ENCODE peak calls at places on chromosome 14, in six cellular contexts. N, J, Z, K, X and E are unnamed samples.

GRCh38 chr14:65976771-65977170 is 509.4 kb upstream of the CCDC196 start:
- DNase-seq in N (no peak), J (no peak), Z (no peak), K (no peak), X (no peak), E (no peak)

GRCh38 chr14:58816416-58817115 is 178.8 kb downstream of the DACT1 start:
- DNase-seq in N (no peak), J (no peak), Z (no peak), K (no peak), X (no peak), E (no peak)

GRCh38 chr14:74474376-74474775 is 18.7 kb downstream of the NPC2 start:
- DNase-seq in N (no peak), J (no peak), Z (no peak), K (no peak), X (no peak), E (no peak)

GRCh38 chr14:92783813-92784431 is 10.2 kb upstream of the GOLGA5 start:
- DNase-seq in N (no peak), J (peak), Z (no peak), K (peak), X (peak), E (peak)

GRCh38 chr14:105838591-105839424 is 312.4 kb downstream of the TMEM121 start:
- DNase-seq in N (no peak), J (no peak), Z (peak), K (no peak), X (no peak), E (no peak)

GRCh38 chr14:77175843-77176242 is 5.8 kb upstream of the TMEM63C start:
- DNase-seq in N (no peak), J (no peak), Z (no peak), K (no peak), X (no peak), E (no peak)

GRCh38 chr14:61051046-61051445 is 70.0 kb downstream of the SLC38A6 start:
- DNase-seq in N (no peak), J (peak), Z (no peak), K (no peak), X (no peak), E (no peak)

GRCh38 chr14:92963301-92964123 is 40.6 kb downstream of the CHGA start:
- DNase-seq in N (no peak), J (no peak), Z (peak), K (no peak), X (no peak), E (no peak)

GRCh38 chr14:80278293-80279037 is 67.2 kb upstream of the DIO2 start:
- DNase-seq in N (no peak), J (no peak), Z (no peak), K (no peak), X (no peak), E (no peak)

GRCh38 chr14:69299286-69300035 is 39.5 kb downstream of the GALNT16 start:
- DNase-seq in N (no peak), J (no peak), Z (peak), K (no peak), X (no peak), E (no peak)

GRCh38 chr14:79915411-79915810 is 295.9 kb downstream of the DIO2 start:
- DNase-seq in N (no peak), J (peak), Z (no peak), K (no peak), X (no peak), E (no peak)

GRCh38 chr14:31164115-31164514 is 43.5 kb downstream of the HECTD1 start:
- DNase-seq in N (no peak), J (no peak), Z (no peak), K (peak), X (no peak), E (no peak)

GRCh38 chr14:94048676-94049624 is 22.8 kb downstream of the OTUB2 start:
- DNase-seq in N (no peak), J (peak), Z (no peak), K (no peak), X (no peak), E (no peak)

GRCh38 chr14:104882325-104882973 is 17.4 kb downstream of the CEP170B start:
- DNase-seq in N (no peak), J (no peak), Z (peak), K (peak), X (no peak), E (peak)

GRCh38 chr14:89723930-89724915 is 230.3 kb downstream of the EFCAB11 start:
- DNase-seq in N (no peak), J (no peak), Z (no peak), K (no peak), X (peak), E (no peak)

GRCh38 chr14:21072102-21072501 is 2.0 kb downstream of the ARHGEF40 start:
- DNase-seq in N (no peak), J (peak), Z (no peak), K (no peak), X (no peak), E (no peak)

GRCh38 chr14:21440857-21441256 is 15.1 kb downstream of the CHD8 start:
- DNase-seq in N (no peak), J (no peak), Z (no peak), K (no peak), X (no peak), E (no peak)

GRCh38 chr14:58805605-58806358 is 168.0 kb downstream of the DACT1 start:
- DNase-seq in N (no peak), J (no peak), Z (no peak), K (peak), X (no peak), E (no peak)

GRCh38 chr14:101559624-101560533 is 1.4 kb upstream of the DIO3 start:
- DNase-seq in N (no peak), J (no peak), Z (peak), K (peak), X (no peak), E (no peak)

GRCh38 chr14:103871596-103872480 is 24.5 kb upstream of the PPP1R13B start:
- DNase-seq in N (peak), J (no peak), Z (peak), K (no peak), X (peak), E (peak)